ENCODE peak calls at places on chromosomes 2 and 18, in eight cellular contexts. X is RWPE2, F is ovary, S is uterus, Z is H1, I is IMR-90, B is GM12878, H is adrenal gland. A is an unnamed sample.
A peak's percentile ranks its signal among the peaks of the same experiment; 100 is the strongest.

GRCh38 chr18:50473896-50474295 is 86.0 kb upstream of the MAPK4 start:
- DNase-seq in H (no peak), B (no peak), Z (no peak), F (no peak), I (no peak), X (no peak), S (no peak), A (no peak)

GRCh38 chr2:188701836-188702235 is 272.3 kb upstream of the COL3A1 start:
- DNase-seq in X (no peak), B (no peak), H (no peak), I (peak; percentile 85), S (no peak), F (no peak), Z (no peak), A (peak; percentile 23)

GRCh38 chr2:72678036-72678435 is 147.8 kb downstream of the EXOC6B start:
- DNase-seq in Z (no peak), X (no peak), B (no peak), H (no peak), F (no peak), S (no peak), I (no peak), A (no peak)

GRCh38 chr2:59881214-59881613 is 672.2 kb downstream of the BCL11A start:
- DNase-seq in Z (no peak), H (no peak), B (no peak), F (no peak), I (no peak), X (no peak), S (no peak), A (no peak)

GRCh38 chr2:150732064-150732463 is 244.6 kb upstream of the RND3 start:
- DNase-seq in B (no peak), S (no peak), X (no peak), I (peak; percentile 86), F (no peak), Z (no peak), H (no peak), A (peak; percentile 47)

GRCh38 chr2:42053482-42053790 is 5.6 kb downstream of the PKDCC start:
- DNase-seq in B (no peak), H (no peak), Z (no peak), I (no peak), S (no peak), F (no peak), X (no peak), A (no peak)

GRCh38 chr2:72423766-72424165 is 276.1 kb upstream of the CYP26B1 start:
- DNase-seq in F (no peak), H (no peak), X (no peak), S (no peak), I (no peak), B (no peak), Z (no peak), A (no peak)

GRCh38 chr2:138059967-138060635 is 95.8 kb downstream of the HNMT start:
- DNase-seq in B (no peak), H (peak; percentile 71), S (peak; percentile 17), Z (no peak), F (peak; percentile 57), X (peak; percentile 89), I (peak; percentile 41), A (peak; percentile 95)

GRCh38 chr2:144414324-144414845 is 105.5 kb downstream of the ZEB2 start:
- DNase-seq in B (no peak), S (peak; percentile 42), X (no peak), Z (no peak), H (no peak), I (peak; percentile 97), F (no peak), A (peak; percentile 60)

GRCh38 chr18:44579028-44579692 is 101.5 kb upstream of the SETBP1 start:
- DNase-seq in F (no peak), Z (no peak), X (no peak), B (no peak), S (no peak), H (no peak), I (peak; percentile 63), A (no peak)

DNA sequence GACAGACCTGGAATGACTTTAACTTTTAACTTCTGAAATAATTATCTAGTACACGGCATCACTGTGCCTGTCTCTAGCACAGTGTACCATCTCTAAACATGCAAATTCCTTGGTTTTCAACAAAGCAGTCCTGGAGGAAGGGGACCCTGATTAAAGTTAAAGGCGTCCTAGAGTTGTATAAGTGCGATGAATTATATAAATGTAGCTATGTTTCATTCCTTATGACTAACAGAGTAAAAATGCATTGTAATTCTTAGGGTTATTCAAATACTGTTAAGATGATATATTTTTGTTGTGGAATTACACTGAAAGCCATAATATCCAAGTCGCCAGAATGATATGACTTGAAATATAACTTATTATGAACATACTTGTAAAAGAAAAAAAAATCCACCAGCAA is 544.9 kb upstream of the LINC00305 start:
- DNase-seq in H (no peak), I (no peak), B (no peak), X (no peak), S (no peak), Z (no peak), F (no peak), A (no peak)
- TF ChIP-seq CTCF in H (no peak), I (no peak), B (no peak), X (no peak), S (no peak), Z (no peak), F (no peak), A (no peak)

GRCh38 chr18:10377956-10378355 is 76.5 kb upstream of the APCDD1 start:
- DNase-seq in B (no peak), S (no peak), Z (no peak), H (no peak), I (peak; percentile 88), X (no peak), F (no peak), A (no peak)
- H3K4me3 ChIP-seq in B (no peak overlapping the region), S (no peak overlapping the region), Z (no peak overlapping the region), H (no peak overlapping the region), I (no peak overlapping the region), X (no peak overlapping the region), F (no peak overlapping the region), A (no peak overlapping the region)

GRCh38 chr2:110994250-110994961 is 126.3 kb upstream of the BCL2L11 start:
- DNase-seq in X (no peak), I (no peak), Z (no peak), B (no peak), S (no peak), H (no peak), F (no peak), A (no peak)
- H3K27ac ChIP-seq in X (no peak overlapping the region), I (no peak overlapping the region), Z (no peak overlapping the region), B (no peak overlapping the region), S (no peak overlapping the region), H (no peak overlapping the region), F (no peak overlapping the region), A (no peak overlapping the region)

GRCh38 chr18:59547691-59548182 is 149.5 kb downstream of the CCBE1 start:
- DNase-seq in H (no peak), F (no peak), Z (no peak), S (no peak), I (peak; percentile 93), B (no peak), X (no peak), A (peak; percentile 81)
- TF ChIP-seq CTCF in H (no peak), F (peak; percentile 33), Z (no peak), S (peak; percentile 37), I (peak; percentile 39), B (no peak), X (no peak), A (peak; percentile 28)

DNA sequence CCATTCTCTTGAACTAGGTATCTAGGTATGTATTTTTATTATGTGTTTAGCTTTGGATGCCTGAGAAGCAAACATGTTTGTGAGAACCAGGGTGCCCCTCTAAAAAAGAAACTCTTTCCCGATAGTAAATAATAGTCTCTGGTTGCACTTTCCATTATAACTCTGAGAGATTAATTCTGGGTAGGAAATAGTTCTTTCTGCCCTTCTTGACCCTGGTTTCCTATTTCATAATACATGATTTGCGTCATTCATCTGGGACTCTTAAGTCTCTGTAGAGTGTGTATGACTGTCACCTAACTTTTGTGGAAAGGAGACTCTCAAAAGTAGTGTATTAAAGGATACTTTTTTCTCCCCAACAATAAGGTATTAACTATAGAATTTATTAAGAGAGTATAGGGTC is 31.5 kb downstream of the ACSL3 start:
- DNase-seq in I (peak; percentile 64), F (no peak), X (no peak), Z (no peak), B (no peak), S (no peak), H (no peak), A (no peak)
- H3K4me3 ChIP-seq in I (no peak overlapping the region), F (no peak overlapping the region), X (no peak overlapping the region), Z (no peak overlapping the region), B (no peak overlapping the region), S (no peak overlapping the region), H (no peak overlapping the region), A (peak overlapping the region; percentile 9)

GRCh38 chr2:127170452-127171197 is 49.5 kb downstream of the CYP27C1 start:
- DNase-seq in X (no peak), H (no peak), Z (no peak), B (no peak), S (no peak), F (no peak), I (no peak), A (no peak)

GRCh38 chr2:127170021-127170420 is 50.1 kb downstream of the CYP27C1 start:
- DNase-seq in F (no peak), B (no peak), H (no peak), S (no peak), X (no peak), Z (no peak), I (no peak), A (no peak)

GRCh38 chr2:127174176-127174575 is 45.9 kb downstream of the CYP27C1 start:
- DNase-seq in F (no peak), H (no peak), S (peak; percentile 53), B (no peak), I (peak; percentile 56), Z (no peak), X (no peak), A (peak; percentile 41)

GRCh38 chr2:127173073-127173472 is 47.0 kb downstream of the CYP27C1 start:
- DNase-seq in F (no peak), Z (no peak), B (no peak), X (no peak), S (peak; percentile 61), H (no peak), I (peak; percentile 98), A (peak; percentile 82)

GRCh38 chr2:127172306-127172705 is 47.8 kb downstream of the CYP27C1 start:
- DNase-seq in H (no peak), S (no peak), B (no peak), X (no peak), I (no peak), Z (no peak), F (no peak), A (no peak)
- H3K27ac ChIP-seq in H (no peak overlapping the region), S (no peak overlapping the region), B (no peak overlapping the region), X (peak overlapping the region; percentile 25), I (no peak overlapping the region), Z (no peak overlapping the region), F (no peak overlapping the region), A (no peak overlapping the region)

DNA sequence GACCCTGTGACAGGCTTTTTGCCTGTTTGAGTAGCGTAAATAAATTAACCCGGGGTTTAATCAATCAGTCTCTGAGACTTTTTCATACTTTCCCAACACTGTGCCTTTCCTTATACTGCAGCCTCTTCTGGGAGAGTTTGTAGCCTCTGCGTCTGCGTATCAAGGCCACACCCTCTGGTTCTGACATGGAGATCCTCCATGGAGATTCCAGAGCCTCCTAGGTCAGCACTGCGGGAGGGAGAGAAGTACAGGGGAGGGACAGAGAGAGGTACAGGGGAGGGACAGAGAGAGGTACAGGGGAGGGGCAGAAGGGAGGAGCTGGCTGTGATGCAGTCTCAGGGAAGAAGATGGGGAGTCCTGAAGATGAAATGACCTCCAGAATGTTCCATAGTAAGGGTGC is 166.0 kb downstream of the ARL4C start:
- DNase-seq in X (no peak), S (no peak), Z (no peak), H (no peak), I (no peak), F (no peak), B (no peak), A (no peak)
- TF ChIP-seq CTCF in X (no peak), S (no peak), Z (no peak), H (no peak), I (no peak), F (no peak), B (no peak), A (no peak)